ENCODE peak calls at places on chromosome 15, in five cellular contexts. T is nucleus accumbens, N is sciatic nerve, F is iris pigment epithelial cell, L is transverse colon. U is an unnamed sample.

GRCh38 chr15:31427411-31427810 is 100.8 kb downstream of the KLF13 start:
- DNase-seq in T (no peak), N (no peak), F (peak; percentile 59), L (no peak), U (no peak)

GRCh38 chr15:20355256-20355868 is 186.2 kb downstream of the GOLGA6L6 start:
- DNase-seq in T (no peak), N (no peak), F (no peak), L (no peak), U (peak; percentile 67)

GRCh38 chr15:33226559-33227181 is 32.2 kb upstream of the FMN1 start:
- DNase-seq in T (no peak), N (no peak), F (peak; percentile 61), L (peak; percentile 33), U (no peak)

GRCh38 chr15:63238796-63239195 is 38.6 kb upstream of the APH1B start:
- DNase-seq in T (no peak), N (no peak), F (peak; percentile 96), L (no peak), U (peak; percentile 77)

GRCh38 chr15:72135719-72136118 is 17.5 kb downstream of the SENP8 start:
- DNase-seq in T (no peak), N (no peak), F (peak; percentile 8), L (no peak), U (no peak)

GRCh38 chr15:67520276-67520975 is 505 bp upstream of the C15orf61 start:
- DNase-seq in T (no peak), N (no peak), F (peak; percentile 15), L (no peak), U (no peak)

GRCh38 chr15:40471778-40472130 is 970 bp downstream of the CHST14 start:
- DNase-seq in T (no peak), N (no peak), F (no peak), L (peak; percentile 23), U (no peak)

GRCh38 chr15:79047676-79048439 is 42.7 kb downstream of the RASGRF1 start:
- DNase-seq in T (no peak), N (no peak), F (no peak), L (no peak), U (no peak)

U was measured in RWPE2.